ENCODE peak calls at places on chromosomes 12 and 14, in seven cellular contexts. T is psoas muscle; U is kidney; E is tibial artery; O is cardiac fibroblast; Q is left lung; L is CD8-positive, alpha-beta T cell. F is an unnamed sample.

GRCh38 chr14:75127903-75128595 is 1.2 kb upstream of the NEK9 start:
- DNase-seq in O (no peak), Q (no peak), E (no peak), L (no peak), U (no peak), T (no peak), F (no peak)

GRCh38 chr12:53097207-53097563 is 282 bp upstream of the IGFBP6 start:
- DNase-seq in L (no peak), U (no peak), E (no peak), T (no peak), Q (no peak), O (peak), F (no peak)

GRCh38 chr14:100289916-100290606 is 16.2 kb downstream of the SLC25A29 start:
- DNase-seq in E (no peak), O (no peak), L (no peak), U (peak), T (peak), Q (peak), F (peak)

GRCh38 chr12:123062682-123063426 is 82.4 kb downstream of the ARL6IP4 start:
- DNase-seq in O (peak), U (no peak), E (peak), Q (no peak), L (no peak), T (peak), F (peak)

GRCh38 chr12:91126516-91126915 is 15.2 kb upstream of the LUM start:
- DNase-seq in Q (no peak), E (peak), U (no peak), L (no peak), T (no peak), O (no peak), F (no peak)

GRCh38 chr12:46676797-46677520 is 148.8 kb downstream of the SLC38A4 start:
- DNase-seq in T (no peak), O (no peak), L (no peak), E (no peak), U (no peak), Q (no peak), F (no peak)

GRCh38 chr12:55957106-55957859 is 8.6 kb downstream of the PMEL start:
- DNase-seq in U (no peak), Q (no peak), L (no peak), O (no peak), E (no peak), T (no peak), F (no peak)

GRCh38 chr14:101845896-101846295 is 84.4 kb downstream of the PPP2R5C start:
- DNase-seq in U (no peak), L (no peak), T (no peak), E (no peak), O (no peak), Q (no peak), F (no peak)

GRCh38 chr14:99270491-99271287 is 1.3 kb downstream of the BCL11B start:
- DNase-seq in O (no peak), T (no peak), U (peak), E (peak), Q (no peak), L (no peak), F (no peak)

GRCh38 chr12:75766263-75767160 is 255.1 kb upstream of the KRR1 start:
- DNase-seq in L (no peak), O (peak), E (no peak), Q (no peak), U (no peak), T (no peak), F (no peak)

GRCh38 chr12:47981496-47982260 is 18.3 kb downstream of the TMEM106C start:
- DNase-seq in T (peak), O (no peak), E (no peak), L (no peak), Q (no peak), U (no peak), F (peak)

GRCh38 chr14:37034410-37035285 is 137.8 kb downstream of the SLC25A21 start:
- DNase-seq in Q (no peak), E (no peak), L (no peak), U (no peak), O (peak), T (no peak), F (no peak)

GRCh38 chr14:93032301-93032929 is 83.3 kb downstream of the ITPK1 start:
- DNase-seq in E (no peak), O (peak), L (no peak), U (peak), T (peak), Q (no peak), F (no peak)

GRCh38 chr14:59371762-59372161 is 93.4 kb downstream of the GPR135 start:
- DNase-seq in E (no peak), Q (no peak), L (no peak), T (no peak), O (no peak), U (no peak), F (no peak)

GRCh38 chr12:54879132-54879531 is 24.8 kb downstream of the MUCL1 start:
- DNase-seq in L (no peak), O (peak), Q (no peak), U (no peak), T (no peak), E (no peak), F (no peak)

GRCh38 chr12:77133566-77133965 is 68.2 kb upstream of the E2F7 start:
- DNase-seq in L (no peak), Q (no peak), O (peak), T (no peak), U (no peak), E (no peak), F (no peak)

GRCh38 chr14:52025310-52025709 is 36.0 kb downstream of the RTRAF start:
- DNase-seq in U (no peak), O (peak), L (no peak), Q (no peak), T (no peak), E (no peak), F (no peak)

GRCh38 chr12:65667932-65668331 is 156.4 kb upstream of the HMGA2 start:
- DNase-seq in E (no peak), T (no peak), O (peak), U (no peak), L (no peak), Q (no peak), F (no peak)

GRCh38 chr12:30000401-30000800 is 216.7 kb upstream of the TMTC1 start:
- DNase-seq in T (no peak), L (no peak), U (no peak), E (no peak), O (peak), Q (no peak), F (no peak)

GRCh38 chr12:88993655-88994054 is 358.6 kb downstream of the DUSP6 start:
- DNase-seq in T (no peak), E (no peak), Q (no peak), U (no peak), L (no peak), O (peak), F (no peak)

GRCh38 chr14:41289025-41289424 is 317.7 kb upstream of the LRFN5 start:
- DNase-seq in E (no peak), T (peak), O (no peak), L (no peak), Q (no peak), U (no peak), F (no peak)

GRCh38 chr14:94114589-94115067 is 4.1 kb downstream of the IFI27 start:
- DNase-seq in E (peak), U (no peak), O (no peak), L (no peak), T (no peak), Q (no peak), F (no peak)

GRCh38 chr12:23337213-23337612 is 612.3 kb downstream of the SOX5 start:
- DNase-seq in Q (no peak), U (no peak), O (no peak), T (no peak), L (no peak), E (no peak), F (no peak)
- TF ChIP-seq CTCF in Q (no peak), U (no peak), O (no peak), T (no peak), L (no peak), E (no peak), F (no peak)

GRCh38 chr12:132144115-132145071 is at the start of the genes DDX51 and NOC4L:
- DNase-seq in E (peak), O (peak), Q (peak), T (peak), U (peak), L (peak), F (peak)
- TF ChIP-seq CTCF in E (no peak), O (no peak), Q (no peak), T (no peak), U (peak), L (no peak), F (peak)

GRCh38 chr12:6310771-6311610 is 509 bp downstream of the PLEKHG6 start:
- DNase-seq in Q (no peak), L (no peak), U (peak), E (no peak), T (no peak), O (no peak), F (no peak)
- TF ChIP-seq CTCF in Q (no peak), L (no peak), U (no peak), E (no peak), T (no peak), O (no peak), F (peak)

GRCh38 chr12:59087077-59087673 is 166.9 kb upstream of the LRIG3 start:
- DNase-seq in O (peak), L (no peak), T (no peak), E (no peak), Q (no peak), U (no peak), F (no peak)
- TF ChIP-seq CTCF in O (peak), L (no peak), T (peak), E (peak), Q (peak), U (peak), F (peak)

DNA sequence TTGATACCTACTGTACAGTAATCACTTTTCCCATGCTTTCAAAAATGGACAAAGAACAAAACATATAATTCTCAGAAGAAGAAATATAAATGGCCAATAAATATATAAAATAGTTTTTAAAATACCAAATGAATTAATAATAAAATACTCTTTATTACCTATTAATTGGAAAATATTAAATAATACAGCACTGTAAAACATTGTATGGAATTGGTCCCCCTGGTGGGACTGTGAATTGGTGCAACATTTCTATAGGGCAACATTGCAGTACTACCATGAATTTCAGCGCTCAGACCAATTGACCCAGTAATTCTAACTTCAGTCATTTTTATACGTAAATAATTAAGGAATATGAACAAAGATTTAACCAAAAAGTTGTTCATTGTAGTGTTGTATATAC is 162.6 kb downstream of the PELI2 start:
- DNase-seq in U (no peak), T (no peak), Q (no peak), L (no peak), O (no peak), E (no peak), F (no peak)
- TF ChIP-seq CTCF in U (no peak), T (no peak), Q (no peak), L (no peak), O (peak), E (no peak), F (peak)

GRCh38 chr14:81991998-81992397 is 458.3 kb upstream of the SEL1L start:
- DNase-seq in T (no peak), U (no peak), L (no peak), Q (no peak), O (peak), E (no peak), F (no peak)

GRCh38 chr14:81986005-81986404 is 452.4 kb upstream of the SEL1L start:
- DNase-seq in T (no peak), U (no peak), E (no peak), O (no peak), L (no peak), Q (no peak), F (no peak)

DNA sequence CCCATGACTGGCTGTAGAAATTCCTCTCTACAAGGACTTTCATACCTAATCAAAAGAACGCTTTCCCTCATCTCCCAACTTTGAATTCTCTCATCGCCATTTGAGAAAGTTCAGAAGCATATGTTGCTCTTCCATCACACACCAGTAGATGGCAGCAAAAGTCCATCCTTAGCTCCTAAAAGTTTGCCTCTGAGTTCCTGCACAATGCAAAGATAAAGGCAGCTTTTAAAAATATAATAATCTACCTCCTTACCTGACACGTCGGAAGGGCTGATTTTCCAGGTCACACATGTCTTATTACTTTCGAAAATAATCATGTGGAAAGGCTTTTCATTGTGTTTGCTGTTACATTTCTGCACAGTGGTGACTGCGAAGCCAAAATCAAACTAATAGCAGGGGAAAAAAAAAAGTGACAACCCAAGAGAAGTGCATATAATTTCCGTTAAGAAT is 456.7 kb upstream of the SEL1L start:
- DNase-seq in E (no peak), T (no peak), U (no peak), L (no peak), Q (no peak), O (peak), F (no peak)
- TF ChIP-seq CTCF in E (peak), T (peak), U (peak), L (peak), Q (peak), O (peak), F (peak)

DNA sequence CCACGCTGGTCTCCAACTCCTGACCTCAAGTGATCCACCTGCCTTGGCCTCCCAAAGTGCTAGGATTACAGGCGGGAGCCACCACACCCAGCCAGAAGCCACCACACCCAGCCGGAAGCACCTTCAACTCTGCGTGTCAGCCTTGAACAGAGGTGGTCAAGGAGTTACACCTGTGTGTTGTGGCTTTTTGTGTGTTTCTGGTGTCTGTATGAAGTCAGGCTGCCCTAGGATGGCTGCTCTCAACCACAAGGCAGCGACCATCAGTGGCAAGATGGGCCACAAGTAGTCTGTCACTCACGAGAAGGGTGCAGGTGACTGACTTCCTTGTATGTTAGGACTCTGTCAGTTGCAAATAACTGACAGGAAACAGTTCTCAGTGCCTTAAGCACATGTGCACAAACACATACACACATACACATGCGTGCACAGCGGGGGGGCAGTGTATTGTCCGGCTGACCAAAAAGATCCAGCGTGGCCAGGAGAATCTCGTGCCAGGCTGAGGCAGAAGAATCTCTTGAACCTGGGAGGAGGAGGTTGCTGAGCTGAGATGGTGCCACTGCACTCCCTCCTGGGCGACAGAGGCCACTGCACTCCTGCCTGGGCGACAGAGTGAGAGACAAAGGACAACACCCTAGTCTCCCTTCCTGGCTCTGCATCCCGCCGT is 13.5 kb downstream of the P2RX4 start:
- DNase-seq in U (peak), Q (peak), T (no peak), O (peak), E (no peak), L (peak), F (no peak)
- TF ChIP-seq CTCF in U (no peak), Q (no peak), T (no peak), O (peak), E (no peak), L (peak), F (peak)

GRCh38 chr12:11622774-11623375 is 26.6 kb upstream of the ETV6 start:
- DNase-seq in U (no peak), L (no peak), O (no peak), Q (no peak), T (no peak), E (no peak), F (no peak)
- TF ChIP-seq CTCF in U (peak), L (no peak), O (peak), Q (no peak), T (no peak), E (no peak), F (peak)